ENCODE peak calls at places on chromosomes 2 and 18, in seven cellular contexts. T is astrocyte, P is hepatocyte, L is HCT116, E is breast epithelium, M is tibial artery, G is OCI-LY7. F is an unnamed sample.

GRCh38 chr18:79588636-79589481 is 90.7 kb upstream of the CTDP1 start:
- DNase-seq in E (peak), T (peak), L (no peak), G (no peak), M (peak), P (peak), F (peak)

GRCh38 chr2:241950878-241951331 is 81.4 kb downstream of the RTP5 start:
- DNase-seq in E (peak), P (peak), M (peak), G (peak), L (peak), T (peak), F (peak)

GRCh38 chr2:181678744-181679543 is 1.4 kb downstream of the NEUROD1 start:
- DNase-seq in G (no peak), T (no peak), M (no peak), E (no peak), P (no peak), L (no peak), F (no peak)

GRCh38 chr18:60905699-60906098 is 427.5 kb upstream of the CDH20 start:
- DNase-seq in E (no peak), G (no peak), L (no peak), P (no peak), T (peak), M (no peak), F (no peak)

GRCh38 chr2:185145316-185146121 is 547.2 kb downstream of the ZNF804A start:
- DNase-seq in P (peak), M (no peak), T (no peak), L (no peak), G (no peak), E (no peak), F (no peak)

GRCh38 chr18:56509656-56510055 is 128.7 kb downstream of the TXNL1 start:
- DNase-seq in G (no peak), P (no peak), L (no peak), E (no peak), M (no peak), T (peak), F (no peak)

GRCh38 chr2:144331652-144332355 is 188.1 kb downstream of the ZEB2 start:
- DNase-seq in P (no peak), L (peak), G (no peak), E (no peak), M (peak), T (peak), F (peak)

GRCh38 chr18:7593194-7593819 is 26.2 kb downstream of the PTPRM start:
- DNase-seq in L (no peak), G (no peak), M (no peak), P (no peak), E (no peak), T (no peak), F (no peak)

GRCh38 chr2:148614332-148615049 is 30.1 kb upstream of the EPC2 start:
- DNase-seq in P (peak), T (peak), L (peak), G (no peak), M (no peak), E (peak), F (no peak)

GRCh38 chr2:73764945-73765344 is 15.0 kb downstream of the DUSP11 start:
- DNase-seq in L (no peak), T (no peak), E (no peak), G (no peak), P (no peak), M (no peak), F (no peak)

GRCh38 chr2:74079522-74080341 is 68.0 kb downstream of the BOLA3 start:
- DNase-seq in E (no peak), M (no peak), L (no peak), G (peak), T (no peak), P (no peak), F (no peak)

GRCh38 chr2:185859506-185859905 is 120.9 kb downstream of the FSIP2 start:
- DNase-seq in G (no peak), E (no peak), P (no peak), M (no peak), L (no peak), T (peak), F (no peak)

GRCh38 chr2:106129592-106129991 is 64.5 kb downstream of the UXS1 start:
- DNase-seq in E (no peak), L (no peak), M (no peak), T (no peak), G (no peak), P (no peak), F (no peak)

GRCh38 chr2:25347205-25347815 is 5.6 kb upstream of the DNMT3A start:
- DNase-seq in M (no peak), T (peak), E (no peak), G (peak), L (peak), P (peak), F (no peak)

GRCh38 chr2:163779970-163780597 is 44.3 kb upstream of the FIGN start:
- DNase-seq in M (no peak), T (no peak), P (no peak), G (no peak), E (no peak), L (no peak), F (no peak)

GRCh38 chr18:5879479-5879882 is 15.8 kb downstream of the TMEM200C start:
- DNase-seq in L (no peak), M (no peak), E (no peak), G (peak), P (peak), T (peak), F (no peak)

DNA sequence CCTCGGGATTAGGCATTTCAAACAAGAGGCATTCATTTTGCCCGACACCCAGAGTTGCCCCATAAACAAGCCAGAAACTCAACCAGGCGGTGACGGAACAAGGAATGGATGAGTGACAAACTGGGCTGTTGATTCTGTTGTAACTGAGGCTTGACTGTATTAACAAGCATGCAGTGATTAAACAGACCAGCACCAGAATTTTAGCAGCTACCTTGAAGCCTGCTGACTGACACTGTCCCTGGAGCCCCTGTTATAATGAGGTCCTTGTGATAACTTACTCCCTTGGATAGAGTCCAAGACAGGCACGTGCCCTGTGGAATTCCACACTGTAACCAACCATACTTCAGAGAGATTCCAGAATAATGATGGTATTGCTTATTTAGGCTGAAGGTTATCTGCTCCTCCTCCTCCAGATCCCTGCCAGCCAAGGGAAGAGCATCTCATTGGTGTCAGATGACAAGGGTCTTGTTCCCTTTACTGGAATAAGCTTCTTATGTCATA is 97.1 kb upstream of the RMDN2 start:
- DNase-seq in P (no peak), E (no peak), M (no peak), G (no peak), T (peak), L (no peak), F (no peak)
- H3K4me3 ChIP-seq in P (no peak), E (no peak), M (no peak), G (no peak), T (no peak), L (no peak), F (no peak)

DNA sequence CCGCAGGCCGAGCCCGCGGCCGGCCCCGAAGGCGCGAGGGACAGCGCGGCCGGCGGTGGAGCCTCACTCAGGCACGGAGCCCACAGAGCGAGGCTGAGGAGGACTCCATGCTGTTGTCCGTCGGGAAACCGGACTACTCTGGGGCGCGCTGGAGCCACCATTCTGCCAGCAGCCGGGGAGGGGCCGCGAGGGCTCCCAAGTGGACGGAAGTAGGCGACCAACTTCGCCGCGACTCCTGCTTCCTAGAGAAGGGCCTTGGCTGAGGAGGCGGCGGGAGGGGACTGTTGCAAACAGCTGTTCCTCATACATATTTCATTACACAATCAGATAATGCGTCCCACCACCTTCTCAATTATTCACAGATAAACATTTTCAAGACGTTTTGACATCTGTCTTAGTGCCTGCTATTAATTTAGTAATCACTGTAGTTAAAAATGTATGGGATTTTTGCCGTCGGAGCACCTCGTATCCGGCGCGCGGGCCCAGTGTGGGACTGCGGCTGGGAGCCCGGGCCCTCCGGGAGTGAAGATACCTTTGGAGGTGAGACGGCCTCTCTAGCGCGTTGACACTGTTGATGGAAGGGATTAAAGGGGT is 11.7 kb upstream of the SIX3 start:
- DNase-seq in T (no peak), G (no peak), E (no peak), L (no peak), M (no peak), P (no peak), F (no peak)
- H3K27ac ChIP-seq in T (no peak), G (no peak), E (no peak), L (no peak), M (no peak), P (no peak), F (no peak)

GRCh38 chr18:2906522-2907458 is 60.0 kb downstream of the EMILIN2 start:
- DNase-seq in E (no peak), P (peak), L (no peak), T (no peak), G (peak), M (no peak), F (no peak)

GRCh38 chr18:2908166-2908945 is 61.5 kb downstream of the EMILIN2 start:
- DNase-seq in M (no peak), E (no peak), L (no peak), G (no peak), T (no peak), P (no peak), F (no peak)

GRCh38 chr18:2907459-2908145 is 60.8 kb downstream of the EMILIN2 start:
- DNase-seq in E (no peak), G (no peak), P (no peak), M (no peak), L (no peak), T (no peak), F (no peak)

GRCh38 chr18:2903006-2903405 is 56.2 kb downstream of the EMILIN2 start:
- DNase-seq in L (no peak), M (peak), G (no peak), P (peak), E (no peak), T (peak), F (peak)

GRCh38 chr18:2905802-2906521 is 59.2 kb downstream of the EMILIN2 start:
- DNase-seq in L (peak), P (peak), T (no peak), E (no peak), G (no peak), M (peak), F (peak)
- H3K4me3 ChIP-seq in L (peak), P (peak), T (peak), E (peak), G (peak), M (peak), F (peak)

GRCh38 chr2:219174801-219175200 is 1.9 kb downstream of the CNPPD1 start:
- DNase-seq in L (no peak), P (no peak), M (no peak), E (no peak), T (no peak), G (no peak), F (peak)
- H3K27ac ChIP-seq in L (no peak), P (no peak), M (no peak), E (no peak), T (no peak), G (no peak), F (no peak)

GRCh38 chr2:239378918-239379640 is 21.7 kb downstream of the HDAC4 start:
- DNase-seq in G (no peak), M (no peak), P (no peak), T (no peak), L (no peak), E (no peak), F (peak)

GRCh38 chr2:239381709-239382134 is 19.1 kb downstream of the HDAC4 start:
- DNase-seq in P (no peak), T (no peak), E (no peak), L (no peak), M (peak), G (peak), F (peak)

GRCh38 chr2:239379641-239380170 is 21.1 kb downstream of the HDAC4 start:
- DNase-seq in G (no peak), P (no peak), T (no peak), E (no peak), M (no peak), L (no peak), F (peak)

GRCh38 chr2:239382384-239382880 is 18.4 kb downstream of the HDAC4 start:
- DNase-seq in G (no peak), L (no peak), E (no peak), T (no peak), P (no peak), M (peak), F (no peak)

DNA sequence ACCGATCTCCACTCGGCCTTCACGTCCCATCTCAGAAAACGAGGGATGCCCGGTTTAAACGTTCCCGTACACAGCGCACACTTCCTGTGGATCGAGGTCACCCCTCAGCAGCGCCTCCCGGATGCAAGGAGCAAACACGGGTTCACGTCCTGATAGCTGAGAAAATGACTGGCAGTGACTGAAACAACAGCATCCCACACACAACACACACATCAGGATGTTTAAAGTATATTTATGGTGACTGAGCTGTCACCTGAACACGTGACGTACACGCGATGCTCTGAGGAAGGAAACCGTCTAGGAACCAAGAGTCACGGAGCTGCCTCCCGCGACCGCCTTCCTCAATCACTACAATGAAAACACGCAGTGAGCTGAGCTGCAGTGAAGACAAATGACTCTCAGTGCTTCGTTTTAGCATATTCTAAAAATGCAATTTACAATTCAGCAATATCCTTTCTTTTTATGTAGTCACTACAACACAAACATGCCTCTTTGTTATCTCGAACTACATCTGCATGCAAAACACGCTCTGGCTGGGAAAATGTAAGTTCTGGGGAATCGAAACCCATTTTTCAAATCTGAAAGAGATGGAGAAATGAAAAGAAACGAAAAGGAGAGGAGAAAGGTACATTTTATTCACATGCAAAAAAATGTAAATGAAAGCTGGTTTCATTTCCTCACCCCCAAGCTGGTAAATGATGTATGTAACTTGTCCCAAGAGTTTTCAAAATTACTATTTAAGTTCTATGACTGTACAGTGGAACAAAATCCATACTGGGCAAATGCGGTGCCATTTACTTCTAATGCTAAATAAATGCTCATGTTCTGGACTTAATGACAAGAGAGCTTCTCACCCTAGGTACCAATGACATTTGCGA is 19.8 kb downstream of the HDAC4 start:
- DNase-seq in M (no peak), E (no peak), L (no peak), P (no peak), G (peak), T (no peak), F (peak)
- H3K4me3 ChIP-seq in M (no peak), E (no peak), L (no peak), P (no peak), G (peak), T (no peak), F (no peak)

GRCh38 chr2:37816686-37817085 is 108.4 kb upstream of the RMDN2 start:
- DNase-seq in M (no peak), E (no peak), G (no peak), P (no peak), T (no peak), L (no peak), F (no peak)
- H3K27ac ChIP-seq in M (no peak), E (no peak), G (no peak), P (no peak), T (no peak), L (no peak), F (no peak)